ENCODE peak calls at places on chromosome 1, in four cellular contexts. One of them, this sample, is unnamed.

GRCh38 chr1:4165901-4166300 is 265.8 kb upstream of the C1orf174 start:
- DNase-seq in K562: no peak
- DNase-seq in HepG2: no peak
- DNase-seq in GM12878: no peak
- DNase-seq in this sample: no peak

GRCh38 chr1:13728104-13728503 is 28.1 kb downstream of the PRDM2 start:
- DNase-seq in K562: no peak
- DNase-seq in HepG2: no peak
- DNase-seq in GM12878: no peak
- DNase-seq in this sample: no peak

GRCh38 chr1:167344112-167344511 is 123.4 kb downstream of the POU2F1 start:
- DNase-seq in K562: no peak
- DNase-seq in HepG2: no peak
- DNase-seq in GM12878: no peak
- DNase-seq in this sample: no peak

GRCh38 chr1:233087001-233087881 is 136.8 kb downstream of the NTPCR start:
- DNase-seq in K562: no peak
- DNase-seq in HepG2: no peak
- DNase-seq in GM12878: no peak
- DNase-seq in this sample: no peak

GRCh38 chr1:109027841-109028240 is 14.1 kb downstream of the WDR47 start:
- DNase-seq in K562: no peak
- DNase-seq in HepG2: no peak
- DNase-seq in GM12878: no peak
- DNase-seq in this sample: no peak

GRCh38 chr1:24426738-24427468 is 11.3 kb downstream of the NIPAL3 start:
- DNase-seq in K562: no peak
- DNase-seq in HepG2: no peak
- DNase-seq in GM12878: no peak
- DNase-seq in this sample: no peak

GRCh38 chr1:53274026-53274425 is 35.7 kb upstream of the MAGOH start:
- DNase-seq in K562: no peak
- DNase-seq in HepG2: no peak
- DNase-seq in GM12878: no peak
- DNase-seq in this sample: no peak

GRCh38 chr1:228088586-228089498 is 6.3 kb downstream of the ARF1 start:
- DNase-seq in K562: no peak
- DNase-seq in HepG2: no peak
- DNase-seq in GM12878: no peak
- DNase-seq in this sample: no peak

GRCh38 chr1:245087723-245088122 is 67.1 kb upstream of the KIF26B start:
- DNase-seq in K562: no peak
- DNase-seq in HepG2: no peak
- DNase-seq in GM12878: no peak
- DNase-seq in this sample: no peak

GRCh38 chr1:117928881-117929339 is 511 bp downstream of the GDAP2 start:
- DNase-seq in K562: peak
- DNase-seq in HepG2: peak
- DNase-seq in GM12878: no peak
- DNase-seq in this sample: peak

GRCh38 chr1:58577676-58578073 is 623 bp upstream of the TACSTD2 start:
- DNase-seq in K562: no peak
- DNase-seq in HepG2: no peak
- DNase-seq in GM12878: no peak
- DNase-seq in this sample: no peak
- TF ChIP-seq POLR2AphosphoS2 in K562: no peak
- TF ChIP-seq POLR2AphosphoS2 in HepG2: no peak
- TF ChIP-seq POLR2AphosphoS2 in GM12878: no peak
- TF ChIP-seq POLR2AphosphoS2 in this sample: no peak

DNA sequence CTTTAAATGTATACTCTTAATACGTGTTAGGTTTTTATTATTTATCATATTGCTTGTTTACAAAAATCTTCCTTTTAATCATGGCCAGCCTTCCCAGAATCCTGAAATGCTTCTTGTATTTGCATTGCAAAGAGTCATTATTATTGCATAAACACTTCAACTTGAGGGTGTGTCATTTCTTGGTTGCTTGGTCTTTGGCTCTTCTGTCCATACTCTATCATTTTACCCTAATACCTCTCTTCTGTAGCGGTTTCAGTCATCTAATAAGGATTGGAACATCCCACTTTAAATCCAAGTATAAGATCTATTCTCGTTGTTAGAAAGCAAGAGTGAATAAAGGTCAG is 200.6 kb upstream of the CACYBP start:
- DNase-seq in K562: no peak
- DNase-seq in HepG2: no peak
- DNase-seq in GM12878: no peak
- DNase-seq in this sample: no peak
- H3K4me3 ChIP-seq in K562: no peak
- H3K4me3 ChIP-seq in HepG2: no peak
- H3K4me3 ChIP-seq in GM12878: peak
- H3K4me3 ChIP-seq in this sample: no peak

DNA sequence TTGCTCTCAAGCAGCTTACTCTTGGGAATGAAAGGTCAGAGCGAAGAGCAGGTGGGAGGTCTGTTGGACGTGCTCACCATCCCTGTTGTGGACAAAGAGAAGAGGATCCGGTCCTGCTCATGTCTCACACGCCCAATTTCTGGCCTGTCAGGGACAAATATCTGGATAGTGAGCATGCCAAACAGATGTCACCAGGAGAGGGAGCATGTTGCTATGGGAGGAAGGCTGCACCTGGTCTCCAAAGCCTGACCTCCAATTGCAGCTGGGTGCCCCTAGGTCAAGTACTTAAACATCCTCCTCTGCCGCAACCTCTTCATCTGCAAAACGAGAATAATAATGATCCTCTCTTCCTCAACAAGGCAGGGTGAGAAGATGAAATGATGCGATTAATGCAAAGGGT is 53.4 kb downstream of the DMRTA2 start:
- DNase-seq in K562: no peak
- DNase-seq in HepG2: peak
- DNase-seq in GM12878: no peak
- DNase-seq in this sample: no peak
- TF ChIP-seq CHD2 in K562: no peak
- TF ChIP-seq CHD2 in HepG2: no peak
- TF ChIP-seq CHD2 in GM12878: no peak
- TF ChIP-seq CHD2 in this sample: no peak

GRCh38 chr1:115057661-115058249 is 28.1 kb downstream of the TSHB start:
- DNase-seq in K562: no peak
- DNase-seq in HepG2: no peak
- DNase-seq in GM12878: no peak
- DNase-seq in this sample: no peak
- TF ChIP-seq POLR2AphosphoS2 in K562: no peak
- TF ChIP-seq POLR2AphosphoS2 in HepG2: no peak
- TF ChIP-seq POLR2AphosphoS2 in GM12878: no peak
- TF ChIP-seq POLR2AphosphoS2 in this sample: no peak

DNA sequence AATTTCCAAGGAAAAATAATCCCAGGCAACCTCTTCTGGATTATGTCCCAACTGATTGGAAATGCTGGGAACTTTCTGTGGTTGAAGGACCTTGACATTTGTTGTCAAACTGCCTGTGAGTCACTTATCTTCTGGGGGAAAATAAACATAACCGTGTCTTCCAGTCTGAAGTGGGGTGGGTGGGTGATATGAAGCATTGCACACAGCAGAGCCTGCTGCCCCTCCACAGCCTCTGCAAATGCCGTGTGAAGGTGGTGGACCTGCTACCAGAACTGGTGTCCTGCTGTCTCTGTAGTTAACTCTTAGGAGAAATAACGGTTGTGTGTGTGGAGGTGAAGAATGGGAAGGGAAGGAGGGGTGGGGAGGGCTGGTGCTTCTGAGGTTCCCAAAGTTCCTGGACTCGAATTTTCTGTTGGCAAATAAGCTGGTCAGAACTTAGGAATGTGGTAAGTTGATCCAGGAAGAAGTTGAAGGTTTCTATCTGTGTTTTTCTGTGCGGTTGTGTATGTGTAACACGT is 23.2 kb downstream of the GALNT2 start:
- DNase-seq in K562: no peak
- DNase-seq in HepG2: peak
- DNase-seq in GM12878: no peak
- DNase-seq in this sample: peak
- H3K4me3 ChIP-seq in K562: no peak
- H3K4me3 ChIP-seq in HepG2: no peak
- H3K4me3 ChIP-seq in GM12878: no peak
- H3K4me3 ChIP-seq in this sample: peak

DNA sequence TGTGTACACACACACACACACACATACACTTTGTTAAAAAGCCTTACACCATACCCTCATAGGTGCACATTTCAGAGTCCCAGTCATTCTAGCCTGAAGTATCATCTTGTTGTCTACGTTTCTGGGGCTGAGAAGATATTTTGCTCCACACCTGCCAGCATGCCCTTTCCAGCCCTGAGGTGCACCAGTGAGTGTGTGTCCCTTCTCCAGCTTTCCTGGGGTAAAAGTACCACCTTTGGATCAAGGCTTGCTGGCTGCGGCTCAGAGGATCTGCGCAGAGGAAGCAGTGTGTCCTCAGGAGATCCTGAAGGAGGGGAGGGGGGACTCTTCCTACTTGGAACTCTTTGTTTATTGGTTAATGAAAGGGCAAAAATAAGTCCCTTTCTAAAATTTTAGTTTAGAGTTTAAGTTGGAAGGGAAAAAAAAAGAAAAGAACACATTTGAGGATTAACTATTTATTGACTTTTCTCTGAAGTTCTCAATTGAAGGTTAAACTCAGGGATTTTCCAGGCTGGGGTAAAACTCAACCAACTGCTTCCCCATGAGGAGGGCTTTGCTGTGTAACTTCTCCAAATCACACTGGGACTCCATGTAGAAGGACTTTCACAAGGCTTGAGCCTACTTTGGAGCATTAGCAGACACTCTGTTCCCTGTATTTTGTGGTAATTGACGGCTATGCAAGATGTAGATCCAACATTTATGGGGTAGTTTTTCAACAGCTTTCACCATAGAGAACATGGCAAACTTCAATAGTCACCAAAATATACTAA is 200.3 kb upstream of the SGIP1 start:
- DNase-seq in K562: no peak
- DNase-seq in HepG2: no peak
- DNase-seq in GM12878: no peak
- DNase-seq in this sample: no peak
- TF ChIP-seq CHD2 in K562: no peak
- TF ChIP-seq CHD2 in HepG2: no peak
- TF ChIP-seq CHD2 in GM12878: no peak
- TF ChIP-seq CHD2 in this sample: no peak

DNA sequence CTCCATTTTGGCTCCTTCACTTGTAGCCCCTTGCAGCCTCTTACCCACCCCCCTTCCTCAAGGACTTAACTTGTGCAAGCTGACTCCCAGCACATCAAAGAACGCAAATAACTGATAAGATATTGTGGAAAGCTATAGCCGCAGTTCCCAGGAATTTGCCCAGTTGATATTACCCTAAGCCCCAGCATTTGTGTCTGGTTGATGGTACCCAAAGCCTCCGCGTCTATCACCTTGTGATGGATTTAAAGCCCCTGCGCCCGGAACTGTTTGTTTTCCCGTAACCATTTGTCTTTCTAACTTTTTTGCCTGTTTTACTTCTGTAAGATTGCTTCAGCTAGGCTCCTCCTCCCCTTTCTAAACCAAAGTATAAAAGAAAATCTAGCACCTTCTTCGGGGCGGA is 5.9 kb downstream of the YARS1 start:
- DNase-seq in K562: no peak
- DNase-seq in HepG2: no peak
- DNase-seq in GM12878: no peak
- DNase-seq in this sample: no peak
- TF ChIP-seq POLR2AphosphoS2 in K562: no peak
- TF ChIP-seq POLR2AphosphoS2 in HepG2: no peak
- TF ChIP-seq POLR2AphosphoS2 in GM12878: no peak
- TF ChIP-seq POLR2AphosphoS2 in this sample: no peak

This sample was measured in A549.